ENCODE peak calls at places on chromosome 13, in four cellular contexts. C is testis, H is AG04449, E is BE2C. T is an unnamed sample.

GRCh38 chr13:22114630-22115311 is 443.9 kb downstream of the FGF9 start:
- DNase-seq in C (no peak), H (no peak), E (no peak), T (no peak)

GRCh38 chr13:85197431-85197830 is 601.8 kb downstream of the SLITRK6 start:
- DNase-seq in C (no peak), H (no peak), E (no peak), T (no peak)

GRCh38 chr13:31901985-31902384 is 129.6 kb upstream of the FRY start:
- DNase-seq in C (no peak), E (no peak), H (no peak), T (no peak)

GRCh38 chr13:23579072-23579885 is 9.1 kb downstream of the TNFRSF19 start:
- DNase-seq in H (no peak), C (peak; percentile 96), E (peak; percentile 96), T (peak; percentile 97)

GRCh38 chr13:71368301-71368700 is 498.7 kb downstream of the DACH1 start:
- DNase-seq in E (no peak), H (no peak), C (no peak), T (no peak)

GRCh38 chr13:110812869-110813645 is 99.6 kb downstream of the ING1 start:
- DNase-seq in H (no peak), C (no peak), E (no peak), T (no peak)

GRCh38 chr13:104008571-104009435 is 942.6 kb upstream of the SLC10A2 start:
- DNase-seq in C (no peak), E (peak; percentile 20), H (no peak), T (no peak)

GRCh38 chr13:43426355-43426754 is 360.4 kb downstream of the ENOX1 start:
- DNase-seq in H (no peak), C (no peak), E (no peak), T (no peak)

GRCh38 chr13:35210234-35210633 is 266.3 kb downstream of the MAB21L1 start:
- DNase-seq in E (no peak), C (no peak), H (no peak), T (no peak)

GRCh38 chr13:90623318-90624011 is 724.0 kb upstream of the MIR17HG start:
- DNase-seq in H (no peak), C (no peak), E (no peak), T (no peak)

GRCh38 chr13:90627813-90628212 is 719.7 kb upstream of the MIR17HG start:
- DNase-seq in H (no peak), E (no peak), C (no peak), T (no peak)

GRCh38 chr13:90628471-90628870 is 719.0 kb upstream of the MIR17HG start:
- DNase-seq in E (no peak), C (no peak), H (no peak), T (no peak)

GRCh38 chr13:90618133-90618532 is 729.4 kb upstream of the MIR17HG start:
- DNase-seq in E (no peak), C (no peak), H (no peak), T (no peak)

DNA sequence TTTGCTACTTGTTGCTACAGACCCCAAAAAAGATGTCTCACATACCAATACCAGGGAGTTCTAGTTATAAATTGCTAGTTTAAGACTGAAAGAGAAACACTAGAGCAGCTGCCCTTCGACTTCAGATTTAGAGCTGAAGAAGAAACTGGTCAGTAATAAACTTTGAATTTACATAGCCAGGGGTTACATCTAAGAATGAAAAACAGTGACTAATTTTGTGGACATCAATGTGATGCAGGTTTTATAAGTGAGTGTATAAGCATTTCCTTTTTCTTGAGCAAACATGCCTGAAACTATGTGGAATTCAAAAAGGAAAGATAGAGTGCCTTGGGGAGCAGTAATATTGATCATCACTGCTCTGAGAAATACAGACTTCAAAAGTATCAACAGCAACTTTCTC is 724.9 kb upstream of the MIR17HG start:
- DNase-seq in H (no peak), E (no peak), C (no peak), T (no peak)
- TF ChIP-seq CTCF in H (no peak), E (no peak), C (no peak), T (no peak)

GRCh38 chr13:37870489-37870845 is 895 bp upstream of the TRPC4 start:
- DNase-seq in E (no peak), H (no peak), C (no peak), T (no peak)
- TF ChIP-seq CTCF in E (no peak), H (no peak), C (no peak), T (peak; percentile 38)

GRCh38 chr13:51449018-51449417 is 3.8 kb downstream of the INTS6 start:
- DNase-seq in H (no peak), E (no peak), C (no peak), T (no peak)

GRCh38 chr13:51444922-51445321 is 7.9 kb downstream of the INTS6 start:
- DNase-seq in E (no peak), H (peak; percentile 23), C (no peak), T (no peak)
- TF ChIP-seq CTCF in E (peak; percentile 53), H (peak; percentile 20), C (no peak), T (no peak)

GRCh38 chr13:106376411-106377112 is 158.9 kb downstream of the EFNB2 start:
- DNase-seq in C (peak; percentile 74), E (peak; percentile 15), H (peak; percentile 58), T (no peak)
- TF ChIP-seq CTCF in C (no peak), E (peak; percentile 42), H (no peak), T (peak; percentile 23)

GRCh38 chr13:30898721-30899188 is 7.3 kb upstream of the MEDAG start:
- DNase-seq in C (no peak), H (peak; percentile 98), E (no peak), T (no peak)

GRCh38 chr13:30889196-30889690 is 16.8 kb upstream of the MEDAG start:
- DNase-seq in H (no peak), C (no peak), E (no peak), T (no peak)

GRCh38 chr13:30898070-30898469 is 8.0 kb upstream of the MEDAG start:
- DNase-seq in H (no peak), E (no peak), C (no peak), T (no peak)

GRCh38 chr13:30895773-30896172 is 10.3 kb upstream of the MEDAG start:
- DNase-seq in H (peak; percentile 70), C (peak; percentile 67), E (no peak), T (no peak)

DNA sequence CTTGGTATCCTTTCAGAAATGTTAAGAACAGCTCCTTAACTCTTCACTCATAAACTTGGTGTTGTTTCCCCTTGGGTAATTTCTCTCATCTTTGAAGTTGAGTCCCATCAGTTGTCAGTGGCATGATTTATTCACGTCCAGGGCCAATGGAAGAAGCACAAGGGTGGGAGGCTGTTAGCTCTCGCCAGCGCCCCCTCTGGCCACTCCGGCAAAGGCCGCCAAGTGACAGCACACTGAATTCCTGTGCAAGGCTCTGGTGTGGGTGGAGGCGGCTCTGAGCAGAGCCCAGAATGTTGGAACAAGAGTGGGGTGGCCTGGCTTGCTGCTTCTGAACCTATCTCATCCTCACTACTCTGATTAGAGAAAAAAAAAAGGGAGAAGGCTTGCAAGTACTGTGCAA is 13.1 kb upstream of the MEDAG start:
- DNase-seq in H (no peak), C (peak; percentile 83), E (peak; percentile 65), T (peak; percentile 73)
- TF ChIP-seq CTCF in H (peak; percentile 67), C (peak; percentile 33), E (peak; percentile 65), T (peak; percentile 65)

DNA sequence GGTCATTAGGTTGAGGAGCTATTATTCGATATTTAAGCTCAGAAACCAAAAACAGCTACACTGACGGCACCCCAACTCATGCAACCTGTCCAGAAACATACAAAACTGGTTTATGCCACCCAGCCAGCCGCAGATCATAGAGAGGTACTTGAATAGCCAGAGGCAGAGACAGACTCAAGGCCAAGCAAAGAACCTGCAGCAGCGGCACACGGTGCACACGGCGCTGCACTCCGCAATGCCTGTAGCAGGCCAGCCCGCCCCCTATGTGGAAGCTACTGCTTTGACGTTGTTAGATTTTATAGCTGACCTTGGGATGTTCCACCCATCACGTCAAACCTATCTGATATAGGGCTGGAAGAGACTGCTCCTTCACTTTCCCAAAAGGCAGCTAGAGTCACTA is 11.9 kb upstream of the DHRS12 start:
- DNase-seq in C (peak; percentile 51), E (no peak), H (no peak), T (no peak)
- TF ChIP-seq CTCF in C (no peak), E (no peak), H (no peak), T (no peak)

DNA sequence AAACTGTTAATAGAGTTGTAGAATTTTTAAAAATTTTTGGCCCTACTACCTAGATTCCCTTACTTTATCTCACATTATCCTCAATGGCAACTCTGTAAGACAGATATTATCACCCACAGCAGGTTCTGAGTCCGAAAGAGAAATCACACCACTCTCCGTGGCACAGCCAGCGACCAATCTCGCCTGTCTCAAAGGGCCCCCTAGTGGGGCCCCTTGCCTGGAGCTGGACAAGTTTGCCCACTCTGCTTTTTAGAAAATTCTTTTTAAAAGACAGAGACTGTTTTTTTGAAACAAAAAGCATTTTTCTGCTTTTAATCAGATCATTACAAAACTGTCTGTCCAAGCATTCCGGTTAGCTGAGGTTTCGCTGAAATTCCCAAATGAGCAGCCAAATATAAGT is 21.7 kb downstream of the PHF11 start:
- DNase-seq in C (peak; percentile 28), H (no peak), E (peak; percentile 50), T (no peak)
- TF ChIP-seq CTCF in C (no peak), H (no peak), E (peak; percentile 78), T (no peak)

DNA sequence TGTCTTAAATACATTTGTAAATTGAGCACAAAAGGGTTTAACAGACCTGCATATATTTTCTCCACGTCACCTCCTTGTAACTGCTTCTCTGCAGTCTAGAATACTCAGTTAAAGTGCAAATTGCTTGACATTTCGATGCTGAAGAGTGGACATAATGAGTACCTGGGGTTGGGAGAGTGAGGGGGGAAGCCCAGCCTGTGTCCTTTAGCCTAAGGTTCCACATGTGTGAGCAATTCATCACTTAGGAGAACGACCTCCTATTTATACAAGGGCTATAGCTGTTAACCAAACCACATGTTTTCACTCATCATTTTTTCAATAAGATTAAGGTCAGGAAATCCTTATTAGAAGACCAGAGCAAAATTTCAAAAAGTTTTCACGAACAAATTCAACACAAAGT is 29.5 kb downstream of the PCDH9 start:
- DNase-seq in C (no peak), E (no peak), H (no peak), T (no peak)
- TF ChIP-seq CTCF in C (no peak), E (no peak), H (no peak), T (no peak)

T was measured in glutamatergic neuron.